ENCODE peak calls at places on chromosomes 1 and 21, in four cellular contexts. T is tibial artery, Y is BJ, X is breast epithelium. U is an unnamed sample.

GRCh38 chr1:59279651-59280050 is 17.2 kb upstream of the FGGY start:
- DNase-seq in T (no peak), Y (no peak), X (no peak), U (no peak)

GRCh38 chr1:110746644-110747259 is 72.0 kb upstream of the KCNA3 start:
- DNase-seq in T (no peak), Y (no peak), X (no peak), U (no peak)

GRCh38 chr1:9317591-9318331 is 25.1 kb downstream of the SPSB1 start:
- DNase-seq in T (no peak), Y (no peak), X (peak), U (no peak)

GRCh38 chr1:166507347-166507746 is 331.9 kb upstream of the POGK start:
- DNase-seq in T (no peak), Y (no peak), X (no peak), U (no peak)

GRCh38 chr1:88302843-88303486 is 381.1 kb upstream of the PKN2 start:
- DNase-seq in T (no peak), Y (no peak), X (no peak), U (no peak)

GRCh38 chr21:16117851-16118592 is 388.2 kb downstream of the USP25 start:
- DNase-seq in T (no peak), Y (peak), X (no peak), U (no peak)

GRCh38 chr1:163054056-163054706 is 15.0 kb upstream of the RGS4 start:
- DNase-seq in T (no peak), Y (no peak), X (no peak), U (no peak)

GRCh38 chr1:93033029-93033428 is 46.1 kb upstream of the MTF2 start:
- DNase-seq in T (no peak), Y (no peak), X (no peak), U (no peak)

GRCh38 chr1:149888999-149889289 is 10.4 kb upstream of the BOLA1 start:
- DNase-seq in T (peak), Y (no peak), X (peak), U (no peak)

GRCh38 chr1:25706146-25707089 is 89.8 kb downstream of the MAN1C1 start:
- DNase-seq in T (no peak), Y (no peak), X (no peak), U (no peak)

GRCh38 chr1:114669562-114670082 is at the start of gene DENND2C:
- DNase-seq in T (no peak), Y (no peak), X (no peak), U (no peak)

GRCh38 chr1:224506141-224506814 is 71.7 kb upstream of the WDR26 start:
- DNase-seq in T (no peak), Y (no peak), X (peak), U (no peak)

GRCh38 chr1:184160236-184160635 is 108.7 kb downstream of the TSEN15 start:
- DNase-seq in T (no peak), Y (peak), X (no peak), U (no peak)

GRCh38 chr1:189180057-189180456 is 1297.6 kb downstream of the BRINP3 start:
- DNase-seq in T (no peak), Y (no peak), X (no peak), U (no peak)

GRCh38 chr1:157089789-157090188 is 9.8 kb downstream of the ETV3L start:
- DNase-seq in T (peak), Y (no peak), X (no peak), U (no peak)

GRCh38 chr1:89598450-89599331 is 34.2 kb upstream of the LRRC8C start:
- DNase-seq in T (no peak), Y (no peak), X (no peak), U (no peak)

GRCh38 chr1:212700892-212701819 is 1.5 kb upstream of the BATF3 start:
- DNase-seq in T (peak), Y (no peak), X (peak), U (peak)

GRCh38 chr1:58162952-58163550 is 383.5 kb downstream of the OMA1 start:
- DNase-seq in T (no peak), Y (no peak), X (peak), U (no peak)

GRCh38 chr1:155379877-155380192 is 59.1 kb downstream of the RUSC1 start:
- DNase-seq in T (no peak), Y (no peak), X (no peak), U (no peak)

GRCh38 chr1:235919127-235919796 is 52.6 kb upstream of the LYST start:
- DNase-seq in T (no peak), Y (no peak), X (no peak), U (no peak)

GRCh38 chr1:226060976-226061792 is 1.3 kb upstream of the H3-3A start:
- DNase-seq in T (no peak), Y (no peak), X (no peak), U (no peak)

GRCh38 chr1:232033285-232033684 is 406.7 kb downstream of the DISC1 start:
- DNase-seq in T (no peak), Y (no peak), X (no peak), U (no peak)

GRCh38 chr1:221162939-221163338 is 283.7 kb downstream of the HLX start:
- DNase-seq in T (no peak), Y (no peak), X (no peak), U (no peak)

GRCh38 chr1:56430141-56430839 is 149.1 kb downstream of the PLPP3 start:
- DNase-seq in T (no peak), Y (no peak), X (no peak), U (no peak)

GRCh38 chr1:86389315-86389714 is 6.8 kb downstream of the ODF2L start:
- DNase-seq in T (no peak), Y (no peak), X (no peak), U (no peak)

GRCh38 chr1:165633624-165634023 is 2.6 kb downstream of the MGST3 start:
- DNase-seq in T (no peak), Y (no peak), X (no peak), U (no peak)

GRCh38 chr1:15016526-15016925 is 137.0 kb upstream of the TMEM51 start:
- DNase-seq in T (no peak), Y (no peak), X (no peak), U (no peak)

GRCh38 chr1:44677201-44677520 is 2.6 kb downstream of the ARMH1 start:
- DNase-seq in T (no peak), Y (no peak), X (no peak), U (no peak)

GRCh38 chr21:36126166-36126565 is 8.7 kb upstream of the CBR3 start:
- DNase-seq in T (no peak), Y (no peak), X (no peak), U (no peak)

GRCh38 chr1:197320991-197321531 is 53.0 kb downstream of the CRB1 start:
- DNase-seq in T (no peak), Y (peak), X (peak), U (no peak)

GRCh38 chr1:89842547-89843278 is 21.9 kb downstream of the LRRC8D start:
- DNase-seq in T (no peak), Y (no peak), X (no peak), U (no peak)

GRCh38 chr1:38730511-38731397 is 128.8 kb downstream of the RRAGC start:
- DNase-seq in T (no peak), Y (no peak), X (no peak), U (no peak)

GRCh38 chr1:206032356-206033140 is 8.9 kb upstream of the CTSE start:
- DNase-seq in T (no peak), Y (no peak), X (no peak), U (no peak)

GRCh38 chr1:235873045-235873444 is 6.3 kb upstream of the LYST start:
- DNase-seq in T (no peak), Y (no peak), X (no peak), U (no peak)

GRCh38 chr21:29334717-29335428 is 36.2 kb downstream of the BACH1 start:
- DNase-seq in T (no peak), Y (no peak), X (no peak), U (no peak)
- TF ChIP-seq CTCF in T (no peak), Y (no peak), X (no peak), U (no peak)

DNA sequence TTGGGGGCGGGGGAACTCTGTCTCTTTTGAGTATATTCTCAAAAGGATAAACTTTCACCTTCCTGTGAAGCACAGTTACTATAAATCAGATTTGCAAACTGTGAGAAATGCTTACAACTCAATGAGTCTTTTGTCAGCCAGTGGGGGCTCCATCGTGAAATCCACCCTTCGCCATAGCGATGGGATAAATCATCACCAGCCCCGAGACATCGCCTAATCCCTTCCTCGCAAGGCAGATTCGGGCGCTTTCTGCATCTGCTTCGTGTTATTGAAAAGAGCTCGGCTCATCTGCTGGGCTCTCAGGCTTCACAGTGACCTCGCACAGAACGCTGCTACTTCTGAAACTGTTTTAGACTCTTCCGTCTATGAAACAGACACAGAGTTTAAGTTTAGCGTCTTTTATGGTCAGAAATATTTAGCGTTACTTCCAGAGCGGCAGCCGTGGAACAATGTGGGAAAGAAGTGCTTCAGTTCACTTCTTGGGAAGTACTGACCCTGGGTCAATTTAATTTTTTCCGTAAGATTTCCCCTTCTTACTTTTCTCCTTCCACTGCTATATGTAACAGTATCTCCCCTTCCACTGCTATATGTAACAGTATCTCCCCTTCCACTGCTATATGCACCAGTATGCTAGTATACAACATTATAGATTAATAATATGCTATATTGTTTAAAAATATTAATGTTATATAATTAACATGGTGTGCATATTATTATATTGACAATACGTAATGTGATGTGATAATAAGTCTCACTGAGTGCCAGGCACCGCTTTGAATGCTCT is 69.5 kb upstream of the ERG start:
- DNase-seq in T (no peak), Y (peak), X (no peak), U (no peak)
- TF ChIP-seq CTCF in T (no peak), Y (no peak), X (no peak), U (no peak)

GRCh38 chr1:63918395-63918945 is 144.7 kb downstream of the ROR1 start:
- DNase-seq in T (peak), Y (no peak), X (no peak), U (no peak)

GRCh38 chr1:63921357-63921756 is 147.5 kb downstream of the ROR1 start:
- DNase-seq in T (no peak), Y (no peak), X (no peak), U (no peak)

GRCh38 chr1:63917571-63918394 is 144.0 kb downstream of the ROR1 start:
- DNase-seq in T (no peak), Y (no peak), X (no peak), U (no peak)

GRCh38 chr1:63922848-63923247 is 149.0 kb downstream of the ROR1 start:
- DNase-seq in T (no peak), Y (no peak), X (no peak), U (no peak)

GRCh38 chr1:63920154-63921117 is 146.6 kb downstream of the ROR1 start:
- DNase-seq in T (no peak), Y (peak), X (no peak), U (no peak)
- TF ChIP-seq CTCF in T (no peak), Y (peak), X (no peak), U (no peak)

GRCh38 chr1:108692724-108693655 is 880 bp downstream of the PRPF38B start:
- DNase-seq in T (peak), Y (no peak), X (peak), U (peak)
- TF ChIP-seq CTCF in T (peak), Y (peak), X (no peak), U (no peak)

GRCh38 chr1:217063065-217063908 is 340.1 kb upstream of the ESRRG start:
- DNase-seq in T (no peak), Y (no peak), X (no peak), U (no peak)

GRCh38 chr1:217059401-217059800 is 336.2 kb upstream of the ESRRG start:
- DNase-seq in T (no peak), Y (no peak), X (no peak), U (no peak)

GRCh38 chr1:217067642-217068041 is 344.4 kb upstream of the ESRRG start:
- DNase-seq in T (no peak), Y (no peak), X (no peak), U (no peak)

GRCh38 chr1:217066794-217067193 is 343.6 kb upstream of the ESRRG start:
- DNase-seq in T (no peak), Y (no peak), X (no peak), U (no peak)

DNA sequence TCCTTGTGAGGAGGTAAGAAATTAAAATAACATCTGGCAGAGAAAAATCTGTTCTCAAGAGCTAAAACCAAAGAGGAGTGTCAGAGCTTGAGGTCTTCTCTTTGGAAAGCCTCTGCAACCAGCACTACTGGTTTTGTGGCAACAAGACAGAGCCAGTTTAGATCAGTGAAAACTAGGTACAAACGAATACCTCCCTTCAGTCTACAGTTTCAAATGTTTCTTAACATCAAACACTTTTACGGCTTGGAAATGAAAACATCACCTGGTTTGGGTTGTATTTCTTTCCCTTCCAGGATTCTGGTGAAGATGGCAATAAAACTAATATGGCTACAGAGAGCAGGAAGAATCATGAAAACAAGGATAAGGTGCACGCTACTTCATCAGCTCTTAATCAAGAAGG is 339.3 kb upstream of the ESRRG start:
- DNase-seq in T (no peak), Y (no peak), X (no peak), U (no peak)
- TF ChIP-seq CTCF in T (no peak), Y (no peak), X (no peak), U (no peak)

GRCh38 chr1:146032613-146033219 is 11.2 kb upstream of the HJV start:
- DNase-seq in T (no peak), Y (no peak), X (no peak), U (no peak)
- TF ChIP-seq CTCF in T (peak), Y (peak), X (peak), U (no peak)

GRCh38 chr1:29835486-29836273 is 599.4 kb downstream of the PTPRU start:
- DNase-seq in T (peak), Y (no peak), X (no peak), U (no peak)
- TF ChIP-seq CTCF in T (no peak), Y (no peak), X (no peak), U (no peak)

U was measured in omental fat pad.